ENCODE peak calls at places on chromosomes 7 and 10, in eight cellular contexts. R is thoracic aorta, G is cardiac muscle cell, I is SK-N-SH, K is kidney, D is endothelial cell of umbilical vein, Q is HCT116, O is stomach. X is an unnamed sample.

GRCh38 chr7:139334399-139335150 is 6.6 kb upstream of the FMC1 start:
- DNase-seq in Q (no peak), O (no peak), K (no peak), D (no peak), R (no peak), G (no peak), I (no peak), X (no peak)

GRCh38 chr7:1229334-1229935 is 3.2 kb upstream of the UNCX start:
- DNase-seq in K (peak; percentile 65), Q (no peak), I (peak; percentile 75), D (no peak), G (no peak), O (no peak), R (no peak), X (peak; percentile 75)

GRCh38 chr7:94344826-94345225 is 49.9 kb upstream of the COL1A2 start:
- DNase-seq in G (peak; percentile 58), D (no peak), K (no peak), O (no peak), R (no peak), I (no peak), Q (no peak), X (no peak)

GRCh38 chr10:87684001-87684628 is 24.4 kb downstream of the PAPSS2 start:
- DNase-seq in Q (no peak), D (no peak), K (no peak), R (no peak), O (no peak), I (no peak), G (no peak), X (no peak)

GRCh38 chr10:119283387-119283786 is 76.0 kb downstream of the GRK5 start:
- DNase-seq in Q (no peak), K (no peak), D (no peak), I (no peak), O (no peak), G (no peak), R (no peak), X (no peak)

GRCh38 chr7:79454325-79454960 is 976 bp upstream of the MAGI2 start:
- DNase-seq in G (peak; percentile 68), D (no peak), Q (no peak), R (no peak), K (peak; percentile 82), I (no peak), O (no peak), X (peak; percentile 78)

GRCh38 chr7:141660259-141660658 is 41.7 kb downstream of the DENND11 start:
- DNase-seq in O (no peak), D (peak; percentile 87), R (no peak), Q (no peak), I (no peak), G (no peak), K (no peak), X (no peak)

GRCh38 chr10:75853085-75853484 is 421.7 kb downstream of the LRMDA start:
- DNase-seq in O (no peak), D (no peak), K (no peak), G (peak; percentile 9), I (no peak), Q (no peak), R (no peak), X (no peak)

GRCh38 chr10:115936926-115937755 is 335.9 kb downstream of the GFRA1 start:
- DNase-seq in O (no peak), D (peak; percentile 21), R (no peak), Q (no peak), K (no peak), G (peak; percentile 17), I (no peak), X (no peak)

GRCh38 chr7:35261476-35262285 is 7.8 kb upstream of the TBX20 start:
- DNase-seq in R (no peak), I (no peak), D (no peak), G (peak; percentile 50), Q (no peak), O (no peak), K (peak; percentile 70), X (peak; percentile 79)

GRCh38 chr10:131946880-131947279 is 34.8 kb downstream of the BNIP3 start:
- DNase-seq in G (no peak), D (peak; percentile 36), K (no peak), R (no peak), I (no peak), Q (no peak), O (peak; percentile 18), X (peak; percentile 22)

GRCh38 chr7:134908289-134908688 is 78.0 kb upstream of the AGBL3 start:
- DNase-seq in D (no peak), I (no peak), R (no peak), G (no peak), O (no peak), Q (no peak), K (no peak), X (no peak)

GRCh38 chr7:157461805-157462771 is 125.3 kb downstream of the DNAJB6 start:
- DNase-seq in I (no peak), D (no peak), R (no peak), Q (no peak), G (no peak), O (peak; percentile 25), K (no peak), X (no peak)

GRCh38 chr10:111108441-111108840 is 31.6 kb downstream of the ADRA2A start:
- DNase-seq in O (no peak), Q (no peak), R (no peak), D (no peak), K (no peak), I (no peak), G (no peak), X (no peak)

GRCh38 chr7:108413782-108414492 is 42.3 kb downstream of the NRCAM start:
- DNase-seq in G (peak; percentile 30), Q (no peak), D (peak; percentile 41), I (no peak), R (no peak), O (no peak), K (no peak), X (peak; percentile 70)

GRCh38 chr10:27383595-27384542 is 120.2 kb upstream of the RAB18 start:
- DNase-seq in O (no peak), G (no peak), I (no peak), R (no peak), D (peak; percentile 59), K (no peak), Q (no peak), X (no peak)

GRCh38 chr7:28933874-28934265 is 24.3 kb downstream of the TRIL start:
- DNase-seq in K (no peak), R (no peak), D (peak; percentile 33), O (no peak), I (no peak), G (no peak), Q (no peak), X (no peak)
- H3K27ac ChIP-seq in K (no peak overlapping the region), R (no peak overlapping the region), D (peak overlapping the region; percentile 48), O (no peak overlapping the region), I (no peak overlapping the region), G (no peak overlapping the region), Q (no peak overlapping the region), X (peak overlapping the region; percentile 21)

GRCh38 chr7:149850007-149850594 is 11.9 kb downstream of the ZNF862 start:
- DNase-seq in R (no peak), D (no peak), G (no peak), O (no peak), Q (no peak), I (no peak), K (no peak), X (peak; percentile 55)
- TF ChIP-seq CTCF in R (no peak), D (no peak), G (no peak), O (no peak), Q (no peak), I (no peak), K (no peak), X (peak; percentile 38)

DNA sequence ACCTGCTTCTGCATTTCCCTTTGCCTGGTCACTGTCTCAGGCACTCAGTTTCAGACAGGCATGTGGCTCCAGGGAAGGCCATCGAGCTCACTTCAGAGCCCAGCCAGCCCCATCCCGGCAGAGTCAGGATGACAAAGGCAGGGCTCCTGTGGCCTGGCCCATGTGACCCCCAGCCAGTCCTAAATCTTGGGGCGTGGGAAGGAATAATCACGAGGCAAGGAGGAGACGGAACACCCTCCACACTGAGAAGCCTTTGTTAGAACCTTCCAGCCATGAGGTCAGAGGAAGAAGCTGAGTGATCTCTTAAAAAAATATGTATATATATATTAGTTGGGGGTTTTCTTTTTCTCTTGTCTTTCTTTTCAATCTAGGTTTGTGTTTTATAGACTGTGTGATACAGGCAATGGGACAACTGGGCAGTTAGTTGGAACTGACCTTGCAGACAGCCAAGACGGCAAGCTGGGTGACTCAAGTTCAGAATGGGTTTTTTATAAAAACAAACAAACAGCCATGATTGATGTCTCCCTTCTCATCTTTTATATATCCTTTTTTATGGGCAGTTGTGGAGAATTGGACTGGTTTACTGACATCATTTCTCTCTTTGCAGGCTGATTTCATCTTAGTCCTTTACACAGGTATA is 60.7 kb downstream of the CHN2 start:
- DNase-seq in D (peak; percentile 49), R (no peak), K (no peak), O (no peak), G (no peak), Q (no peak), I (no peak), X (no peak)
- H3K4me3 ChIP-seq in D (no peak overlapping the region), R (no peak overlapping the region), K (no peak overlapping the region), O (no peak overlapping the region), G (no peak overlapping the region), Q (no peak overlapping the region), I (no peak overlapping the region), X (no peak overlapping the region)

DNA sequence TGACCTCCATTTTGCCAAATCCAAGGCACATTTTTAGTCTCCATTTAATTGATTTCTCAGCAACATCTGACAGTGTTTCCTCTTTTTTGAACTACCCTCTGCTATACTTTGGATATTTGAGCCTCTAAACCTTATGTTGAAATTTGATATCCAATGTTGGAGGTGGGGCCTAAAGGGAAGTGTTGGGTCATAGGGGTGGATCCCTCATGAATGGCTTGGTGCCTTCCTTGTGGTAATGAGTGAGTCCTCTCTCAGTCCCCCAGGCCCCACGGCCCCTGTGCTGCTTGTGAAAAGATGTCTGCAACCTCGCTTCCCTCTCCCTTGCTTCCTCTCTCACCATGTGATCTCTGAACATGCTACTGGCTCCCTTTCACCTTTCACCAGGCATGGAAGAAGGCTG is 96.8 kb upstream of the DGKB start:
- DNase-seq in R (no peak), I (no peak), D (no peak), K (no peak), G (no peak), O (no peak), Q (no peak), X (no peak)
- H3K27ac ChIP-seq in R (no peak overlapping the region), I (no peak overlapping the region), D (no peak overlapping the region), K (no peak overlapping the region), G (no peak overlapping the region), O (no peak overlapping the region), Q (no peak overlapping the region), X (no peak overlapping the region)

GRCh38 chr7:48031111-48031510 is 2.2 kb upstream of the SUN3 start:
- DNase-seq in K (no peak), R (no peak), G (no peak), I (no peak), O (no peak), Q (no peak), D (no peak), X (no peak)

GRCh38 chr7:48033922-48034321 is 1.4 kb upstream of the C7orf57 start:
- DNase-seq in I (no peak), G (no peak), Q (no peak), R (no peak), O (no peak), K (no peak), D (no peak), X (no peak)

GRCh38 chr7:48038815-48039496 is 3.6 kb downstream of the C7orf57 start:
- DNase-seq in R (no peak), I (no peak), K (no peak), G (no peak), O (no peak), D (no peak), Q (no peak), X (no peak)

GRCh38 chr7:48035967-48036478 is 680 bp downstream of the C7orf57 start:
- DNase-seq in O (no peak), G (peak; percentile 54), Q (no peak), D (peak; percentile 34), R (no peak), I (peak; percentile 59), K (peak; percentile 83), X (peak; percentile 72)

GRCh38 chr7:48035301-48035966 is at the start of gene C7orf57:
- DNase-seq in R (peak; percentile 80), G (peak; percentile 91), D (peak; percentile 85), Q (peak; percentile 26), I (peak; percentile 99), K (peak; percentile 98), O (peak; percentile 85), X (peak; percentile 97)
- TF ChIP-seq CTCF in R (no peak), G (no peak), D (peak; percentile 37), Q (no peak), I (peak; percentile 20), K (peak; percentile 34), O (no peak), X (peak; percentile 7)